ENCODE peak calls at places on chromosomes 16 and 17, in six cellular contexts. O is epithelial cell of proximal tubule, Q is fibroblast of pulmonary artery, J is PC-3, K is progenitor cell of endocrine pancreas, H is B cell. V is an unnamed sample.

GRCh38 chr17:48634446-48635208 is 8.5 kb upstream of the HOXB9 start:
- DNase-seq in O (no peak), Q (no peak), J (no peak), K (no peak), H (no peak), V (no peak)

GRCh38 chr16:52404546-52404945 is 142.4 kb downstream of the TOX3 start:
- DNase-seq in O (no peak), Q (peak; percentile 11), J (no peak), K (no peak), H (no peak), V (no peak)

GRCh38 chr16:74563828-74564263 is 43.1 kb downstream of the GLG1 start:
- DNase-seq in O (no peak), Q (peak; percentile 59), J (peak; percentile 47), K (no peak), H (no peak), V (no peak)

GRCh38 chr17:32323784-32324590 is 18.0 kb downstream of the C17orf75 start:
- DNase-seq in O (no peak), Q (no peak), J (peak; percentile 5), K (no peak), H (peak; percentile 63), V (no peak)

GRCh38 chr16:55842369-55843104 is 9.6 kb upstream of the CES1 start:
- DNase-seq in O (no peak), Q (peak; percentile 60), J (peak; percentile 51), K (no peak), H (peak; percentile 42), V (peak; percentile 34)

GRCh38 chr16:87305505-87306391 is 11.4 kb downstream of the C16orf95 start:
- DNase-seq in O (no peak), Q (peak; percentile 27), J (no peak), K (no peak), H (no peak), V (no peak)

GRCh38 chr17:59878624-59879023 is 14.1 kb downstream of the TUBD1 start:
- DNase-seq in O (no peak), Q (no peak), J (no peak), K (no peak), H (no peak), V (no peak)

GRCh38 chr17:59001158-59001814 is 105.4 kb downstream of the TRIM37 start:
- DNase-seq in O (peak; percentile 69), Q (peak; percentile 64), J (peak; percentile 33), K (no peak), H (peak; percentile 75), V (peak; percentile 8)

GRCh38 chr16:29834079-29834478 is 13.8 kb downstream of the MVP start:
- DNase-seq in O (no peak), Q (no peak), J (no peak), K (no peak), H (no peak), V (no peak)

GRCh38 chr17:17285951-17286350 is 4.9 kb upstream of the COPS3 start:
- DNase-seq in O (no peak), Q (no peak), J (no peak), K (no peak), H (no peak), V (no peak)

GRCh38 chr17:59423137-59423703 is 91.8 kb downstream of the YPEL2 start:
- DNase-seq in O (peak; percentile 95), Q (peak; percentile 90), J (peak; percentile 68), K (no peak), H (no peak), V (no peak)

GRCh38 chr17:76281573-76282371 is 16.6 kb downstream of the UBALD2 start:
- DNase-seq in O (no peak), Q (no peak), J (no peak), K (no peak), H (no peak), V (no peak)

GRCh38 chr17:47120521-47121095 is 68.5 kb downstream of the CDC27 start:
- DNase-seq in O (no peak), Q (no peak), J (no peak), K (no peak), H (no peak), V (no peak)

GRCh38 chr17:63762106-63763078 is 11.0 kb downstream of the CCDC47 start:
- DNase-seq in O (no peak), Q (no peak), J (no peak), K (no peak), H (no peak), V (no peak)

GRCh38 chr16:11354733-11355574 is 9.7 kb downstream of the RMI2 start:
- DNase-seq in O (no peak), Q (no peak), J (no peak), K (no peak), H (peak; percentile 73), V (no peak)

GRCh38 chr17:21253646-21254441 is 634 bp upstream of the NATD1 start:
- DNase-seq in O (no peak), Q (no peak), J (no peak), K (no peak), H (no peak), V (no peak)

GRCh38 chr17:27430882-27431491 is 25.3 kb upstream of the KSR1 start:
- DNase-seq in O (no peak), Q (peak; percentile 61), J (peak; percentile 57), K (peak; percentile 32), H (no peak), V (peak; percentile 74)

GRCh38 chr17:63774982-63775290 is 966 bp downstream of the DDX42 start:
- DNase-seq in O (no peak), Q (peak; percentile 14), J (peak; percentile 32), K (no peak), H (no peak), V (no peak)

GRCh38 chr16:87160752-87161337 is 156.3 kb downstream of the C16orf95 start:
- DNase-seq in O (no peak), Q (no peak), J (peak; percentile 50), K (no peak), H (no peak), V (no peak)

GRCh38 chr16:66357523-66357928 is 9.0 kb upstream of the CDH5 start:
- DNase-seq in O (peak; percentile 18), Q (peak; percentile 93), J (peak; percentile 90), K (no peak), H (peak; percentile 51), V (peak; percentile 75)
- TF ChIP-seq CTCF in O (peak; percentile 79), Q (peak; percentile 80), J (peak; percentile 80), K (peak; percentile 75), H (peak; percentile 67), V (peak; percentile 66)

DNA sequence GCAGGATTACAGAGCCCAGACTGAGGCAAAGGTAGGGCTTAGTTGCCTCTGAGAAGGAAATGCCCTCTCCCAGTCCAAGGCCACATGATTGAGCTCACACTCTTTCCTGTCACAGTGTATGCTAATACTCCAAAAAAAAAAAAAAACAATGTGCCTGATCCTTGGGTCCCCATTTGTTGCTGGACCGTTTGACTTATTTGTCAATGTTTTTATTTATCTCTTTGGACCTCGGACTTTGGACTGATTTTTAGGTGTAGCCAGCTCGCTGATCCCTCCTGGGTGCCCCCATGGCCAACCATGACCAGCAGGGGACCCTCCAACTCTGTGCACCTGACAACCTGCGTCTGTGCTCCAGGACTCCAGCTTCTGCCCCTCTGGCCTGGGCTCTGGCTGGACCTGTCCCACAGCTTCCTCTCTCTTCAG is 622 bp upstream of the CCL16 start:
- DNase-seq in O (no peak), Q (no peak), J (no peak), K (no peak), H (no peak), V (peak; percentile 25)
- TF ChIP-seq CTCF in O (peak; percentile 16), Q (no peak), J (no peak), K (peak; percentile 53), H (no peak), V (no peak)

DNA sequence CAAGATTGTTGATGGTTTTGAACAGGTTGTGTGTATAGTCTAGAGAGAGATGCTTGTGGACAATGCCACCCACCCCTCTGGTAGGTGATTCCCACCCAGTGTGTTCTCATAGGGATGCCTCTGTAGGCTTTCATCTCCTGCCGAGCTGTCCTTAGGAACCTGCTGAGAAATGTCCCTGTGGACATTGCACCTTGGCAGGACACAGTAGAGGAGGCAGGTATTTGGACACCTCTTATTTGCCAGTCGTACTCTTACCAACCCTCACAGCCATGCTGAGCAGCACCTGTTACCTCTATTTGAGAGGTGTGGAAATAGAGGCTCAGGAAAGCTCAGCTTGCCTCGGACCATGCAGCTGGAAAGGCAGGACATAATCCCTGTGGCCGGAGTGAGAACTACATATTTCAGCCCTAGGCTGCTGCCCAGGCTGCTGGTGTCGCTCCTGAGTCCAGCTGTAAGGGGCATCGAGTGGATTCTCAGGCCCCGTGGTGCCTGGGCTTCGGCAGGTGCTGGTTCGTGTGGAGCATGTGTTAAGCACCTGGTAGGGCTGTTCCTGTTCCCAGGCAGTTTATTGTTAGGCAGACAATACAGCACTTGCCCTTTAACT is 33.3 kb downstream of the EPN2 start:
- DNase-seq in O (no peak), Q (no peak), J (no peak), K (no peak), H (no peak), V (peak; percentile 22)
- TF ChIP-seq CTCF in O (peak; percentile 7), Q (peak; percentile 9), J (no peak), K (peak; percentile 21), H (no peak), V (peak; percentile 34)

GRCh38 chr17:72602517-72603345 is 481.9 kb downstream of the SOX9 start:
- DNase-seq in O (peak; percentile 95), Q (peak; percentile 45), J (peak; percentile 83), K (no peak), H (no peak), V (no peak)
- TF ChIP-seq CTCF in O (peak; percentile 57), Q (peak; percentile 29), J (peak; percentile 31), K (peak; percentile 39), H (no peak), V (no peak)

GRCh38 chr17:57544381-57544780 is 200.7 kb downstream of the CCDC182 start:
- DNase-seq in O (no peak), Q (no peak), J (no peak), K (no peak), H (no peak), V (no peak)

GRCh38 chr17:57545836-57546305 is 199.2 kb downstream of the CCDC182 start:
- DNase-seq in O (no peak), Q (no peak), J (no peak), K (no peak), H (no peak), V (no peak)

GRCh38 chr17:57542518-57542917 is 202.6 kb downstream of the CCDC182 start:
- DNase-seq in O (no peak), Q (no peak), J (no peak), K (no peak), H (no peak), V (no peak)

GRCh38 chr17:57543230-57543629 is 201.9 kb downstream of the CCDC182 start:
- DNase-seq in O (no peak), Q (no peak), J (no peak), K (no peak), H (no peak), V (no peak)

GRCh38 chr17:57544834-57545463 is 200.2 kb downstream of the CCDC182 start:
- DNase-seq in O (no peak), Q (no peak), J (no peak), K (no peak), H (no peak), V (no peak)
- TF ChIP-seq CTCF in O (no peak), Q (no peak), J (no peak), K (no peak), H (no peak), V (no peak)